ENCODE peak calls at places on chromosomes 12 and 14, in six cellular contexts. O is HCT116, Q is osteoblast, J is mammary epithelial cell, S is GM23248, I is neural progenitor cell. W is an unnamed sample.

GRCh38 chr12:128918910-128919309 is 65.6 kb downstream of the GLT1D1 start:
- DNase-seq in J (no peak), S (no peak), Q (no peak), O (no peak), I (no peak), W (no peak)

GRCh38 chr14:106879241-106879640 is 1352.9 kb downstream of the TMEM121 start:
- DNase-seq in O (peak; percentile 10), I (no peak), S (peak; percentile 27), Q (peak; percentile 55), J (peak; percentile 48), W (no peak)

GRCh38 chr14:24013654-24014514 is 25.2 kb downstream of the DHRS4L2 start:
- DNase-seq in S (peak; percentile 74), O (peak; percentile 78), Q (peak; percentile 85), I (peak; percentile 75), J (peak; percentile 65), W (peak; percentile 69)

GRCh38 chr12:47949441-47950341 is 13.7 kb upstream of the TMEM106C start:
- DNase-seq in Q (peak; percentile 99), O (peak; percentile 69), S (peak; percentile 88), J (peak; percentile 78), I (peak; percentile 91), W (peak; percentile 91)

GRCh38 chr12:52740591-52740990 is 36.6 kb downstream of the KRT76 start:
- DNase-seq in Q (no peak), O (no peak), J (no peak), I (no peak), S (no peak), W (no peak)

GRCh38 chr12:13255792-13256704 is 59.5 kb downstream of the EMP1 start:
- DNase-seq in Q (peak; percentile 88), O (peak; percentile 89), J (peak; percentile 90), I (peak; percentile 93), S (peak; percentile 94), W (peak; percentile 99)

GRCh38 chr12:67943295-67943892 is 45.9 kb upstream of the IFNG-AS1 start:
- DNase-seq in J (peak; percentile 58), O (peak; percentile 39), I (peak; percentile 80), S (peak; percentile 81), Q (no peak), W (no peak)

GRCh38 chr12:114335607-114336006 is 70.3 kb downstream of the TBX5 start:
- DNase-seq in Q (no peak), S (no peak), J (no peak), I (peak; percentile 34), O (no peak), W (peak; percentile 49)

GRCh38 chr12:132066345-132066685 is 77.8 kb downstream of the DDX51 start:
- DNase-seq in S (no peak), O (no peak), Q (no peak), J (no peak), I (no peak), W (no peak)

GRCh38 chr14:102319351-102320032 is at the start of gene ZNF839:
- DNase-seq in S (peak; percentile 96), I (peak; percentile 93), J (peak; percentile 78), O (peak; percentile 81), Q (peak; percentile 98), W (peak; percentile 90)

GRCh38 chr12:66740257-66740656 is 61.4 kb upstream of the GRIP1 start:
- DNase-seq in O (no peak), I (no peak), J (peak; percentile 40), S (no peak), Q (no peak), W (no peak)

GRCh38 chr14:104675447-104675846 is 14.0 kb upstream of the INF2 start:
- DNase-seq in S (no peak), O (no peak), Q (no peak), J (no peak), I (no peak), W (no peak)

GRCh38 chr12:105289114-105289904 is 41.2 kb upstream of the C12orf75 start:
- DNase-seq in Q (no peak), J (no peak), S (peak; percentile 58), O (no peak), I (no peak), W (no peak)

GRCh38 chr12:104137175-104137901 is 672 bp downstream of the NFYB start:
- DNase-seq in O (no peak), J (peak; percentile 43), Q (peak; percentile 93), I (peak; percentile 69), S (peak; percentile 72), W (peak; percentile 42)

GRCh38 chr14:22427771-22428228 is 161.2 kb downstream of the DAD1 start:
- DNase-seq in Q (no peak), O (no peak), I (peak; percentile 17), J (peak; percentile 46), S (peak; percentile 87), W (no peak)

GRCh38 chr12:130711751-130712150 is 4.3 kb downstream of the RIMBP2 start:
- DNase-seq in I (no peak), O (no peak), Q (peak; percentile 23), J (no peak), S (no peak), W (no peak)

GRCh38 chr12:49049566-49050224 is 10.9 kb downstream of the KMT2D start:
- DNase-seq in J (no peak), S (peak; percentile 61), I (no peak), O (no peak), Q (peak; percentile 97), W (no peak)

GRCh38 chr14:25150401-25150800 is 100.5 kb upstream of the STXBP6 start:
- DNase-seq in O (no peak), Q (no peak), S (peak; percentile 43), I (no peak), J (peak; percentile 33), W (no peak)

GRCh38 chr12:94203796-94204195 is 55.4 kb downstream of the PLXNC1 start:
- DNase-seq in I (no peak), S (no peak), O (no peak), Q (no peak), J (no peak), W (peak; percentile 58)

GRCh38 chr14:90804776-90805391 is 11.3 kb downstream of the TTC7B start:
- DNase-seq in O (no peak), I (no peak), J (no peak), Q (peak; percentile 27), S (no peak), W (no peak)

GRCh38 chr12:40693503-40693863 is 1.2 kb downstream of the CNTN1 start:
- DNase-seq in J (peak; percentile 32), Q (no peak), O (peak; percentile 27), I (peak; percentile 60), S (peak; percentile 43), W (peak; percentile 70)

GRCh38 chr12:48917857-48918537 is 7.3 kb downstream of the FKBP11 start:
- DNase-seq in Q (no peak), I (no peak), J (no peak), S (no peak), O (no peak), W (no peak)

GRCh38 chr14:61258985-61259384 is 22.2 kb downstream of the TMEM30B start:
- DNase-seq in J (no peak), S (peak; percentile 66), Q (no peak), O (no peak), I (no peak), W (no peak)

DNA sequence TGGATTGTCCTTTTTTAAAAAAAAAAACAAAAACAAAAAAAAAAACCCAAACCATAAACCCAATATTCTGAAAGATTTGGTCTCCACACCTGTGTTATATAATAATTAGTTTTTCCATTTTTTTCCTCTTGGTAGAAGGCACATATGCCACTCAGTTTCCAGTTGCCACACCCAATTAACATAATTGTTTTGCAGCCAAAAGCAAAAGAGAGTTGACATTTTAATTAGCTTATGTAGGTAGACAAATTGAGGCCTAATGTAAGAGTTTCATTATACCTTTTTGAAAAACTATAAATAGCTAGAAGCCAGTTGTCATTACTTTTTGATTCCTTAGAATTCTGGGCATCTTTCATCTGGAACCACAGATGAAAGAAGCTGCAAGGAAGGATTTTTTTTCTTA is 21.0 kb downstream of the PTPN11 start:
- DNase-seq in S (no peak), I (no peak), J (no peak), Q (no peak), O (no peak), W (no peak)
- H3K79me2 ChIP-seq in S (peaks cover 100% of the 10 kb centered on the region), I (peaks cover 99% of the 10 kb centered on the region), J (peaks cover 89% of the 10 kb centered on the region), Q (peaks cover 91% of the 10 kb centered on the region), O (peaks cover 95% of the 10 kb centered on the region), W (no peaks in the 10 kb centered on the region)

DNA sequence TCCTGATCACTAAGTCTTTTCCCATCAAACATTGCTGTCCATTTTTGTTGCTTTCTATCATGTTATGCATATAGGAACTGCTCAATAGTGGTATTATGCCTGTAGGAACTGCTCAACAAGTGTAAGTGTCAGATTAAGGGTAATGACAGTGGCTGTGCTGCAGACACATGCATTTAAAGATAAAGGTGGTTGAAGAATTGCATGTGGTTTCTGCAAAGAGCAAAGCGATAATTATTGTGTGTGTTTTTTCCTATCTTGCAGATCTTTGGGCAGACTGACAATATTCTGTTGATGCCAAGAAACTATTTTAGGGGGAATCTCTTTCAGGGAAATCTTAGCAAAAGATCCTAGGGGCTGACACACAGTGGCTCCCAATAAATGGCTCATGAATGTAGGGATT is 11.8 kb downstream of the ANO6 start:
- DNase-seq in S (no peak), I (no peak), O (no peak), Q (no peak), J (no peak), W (no peak)
- H3K79me2 ChIP-seq in S (peaks cover 82% of the 10 kb centered on the region), I (peaks cover 64% of the 10 kb centered on the region), O (peaks cover 67% of the 10 kb centered on the region), Q (peaks cover 63% of the 10 kb centered on the region), J (peaks cover 81% of the 10 kb centered on the region), W (peaks cover 13% of the 10 kb centered on the region)

GRCh38 chr12:24469089-24469488 is 479.8 kb downstream of the BCAT1 start:
- DNase-seq in S (no peak), O (no peak), J (no peak), I (no peak), Q (no peak), W (no peak)

GRCh38 chr12:24475337-24475736 is 473.6 kb downstream of the BCAT1 start:
- DNase-seq in O (no peak), I (no peak), Q (no peak), J (no peak), S (no peak), W (no peak)

GRCh38 chr12:24476310-24476709 is 472.6 kb downstream of the BCAT1 start:
- DNase-seq in Q (no peak), S (no peak), O (no peak), I (no peak), J (no peak), W (no peak)

GRCh38 chr12:24470050-24470449 is 478.9 kb downstream of the BCAT1 start:
- DNase-seq in O (no peak), S (no peak), I (no peak), J (no peak), Q (no peak), W (no peak)

GRCh38 chr12:24473097-24473496 is 475.8 kb downstream of the BCAT1 start:
- DNase-seq in Q (no peak), O (no peak), S (no peak), I (no peak), J (no peak), W (no peak)
- H3K79me2 ChIP-seq in Q (no peaks in the 10 kb centered on the region), O (no peaks in the 10 kb centered on the region), S (no peaks in the 10 kb centered on the region), I (no peaks in the 10 kb centered on the region), J (no peaks in the 10 kb centered on the region), W (no peaks in the 10 kb centered on the region)

GRCh38 chr14:77097689-77098469 is at the start of gene CIPC:
- DNase-seq in S (peak; percentile 99), O (peak; percentile 98), I (peak; percentile 100), Q (peak; percentile 99), J (peak; percentile 99), W (peak; percentile 99)

GRCh38 chr14:77100961-77101360 is 2.9 kb downstream of the CIPC start:
- DNase-seq in S (peak; percentile 27), I (no peak), O (no peak), J (no peak), Q (no peak), W (no peak)

GRCh38 chr14:77097006-77097688 is 911 bp upstream of the CIPC start:
- DNase-seq in J (no peak), S (no peak), I (no peak), O (no peak), Q (peak; percentile 78), W (no peak)

GRCh38 chr14:77098470-77099353 is 654 bp downstream of the CIPC start:
- DNase-seq in O (no peak), Q (no peak), I (peak; percentile 50), S (peak; percentile 57), J (no peak), W (peak; percentile 44)

GRCh38 chr14:77099425-77100167 is 1.5 kb downstream of the CIPC start:
- DNase-seq in J (peak; percentile 46), Q (no peak), I (no peak), S (peak; percentile 86), O (no peak), W (no peak)
- H3K79me2 ChIP-seq in J (peaks cover 63% of the 10 kb centered on the region), Q (peaks cover 56% of the 10 kb centered on the region), I (peaks cover 77% of the 10 kb centered on the region), S (peaks cover 44% of the 10 kb centered on the region), O (peaks cover 59% of the 10 kb centered on the region), W (peaks cover 5% of the 10 kb centered on the region)

W was measured in H9.